ENCODE peak calls at places on chromosome 19, in eight cellular contexts. X, M, S, R, U, I, T and E are unnamed samples.

GRCh38 chr19:5877427-5877826 is 7.1 kb upstream of the FUT5 start:
- DNase-seq in X (no peak), M (no peak), S (no peak), R (no peak), U (no peak), I (no peak), T (no peak), E (no peak)

GRCh38 chr19:46115396-46116109 is 8.9 kb downstream of the IGFL3 start:
- DNase-seq in X (peak; percentile 58), M (no peak), S (peak; percentile 82), R (no peak), U (peak; percentile 89), I (no peak), T (peak; percentile 73), E (no peak)

GRCh38 chr19:52270266-52270885 is 989 bp downstream of the ZNF766 start:
- DNase-seq in X (no peak), M (no peak), S (peak; percentile 4), R (peak; percentile 80), U (peak; percentile 20), I (peak; percentile 13), T (peak; percentile 25), E (peak; percentile 12)

GRCh38 chr19:8307965-8308866 is at the start of gene CD320:
- DNase-seq in X (peak; percentile 88), M (peak; percentile 93), S (peak; percentile 86), R (peak; percentile 96), U (peak; percentile 88), I (peak; percentile 92), T (peak; percentile 91), E (peak; percentile 92)

GRCh38 chr19:54449701-54450069 is 686 bp downstream of the LENG8 start:
- DNase-seq in X (no peak), M (no peak), S (no peak), R (no peak), U (peak; percentile 35), I (no peak), T (no peak), E (no peak)

GRCh38 chr19:13583114-13583513 is 76.8 kb upstream of the CACNA1A start:
- DNase-seq in X (no peak), M (no peak), S (no peak), R (no peak), U (no peak), I (no peak), T (no peak), E (no peak)

GRCh38 chr19:18290250-18291018 is 9.0 kb upstream of the JUND start:
- DNase-seq in X (peak; percentile 92), M (no peak), S (no peak), R (no peak), U (peak; percentile 36), I (peak; percentile 84), T (no peak), E (peak; percentile 62)

GRCh38 chr19:41324921-41325639 is 15.1 kb downstream of the CCDC97 start:
- DNase-seq in X (no peak), M (peak; percentile 50), S (peak; percentile 92), R (peak; percentile 89), U (peak; percentile 81), I (no peak), T (peak; percentile 78), E (peak; percentile 57)

GRCh38 chr19:2273356-2274184 is 8.4 kb downstream of the PEAK3 start:
- DNase-seq in X (peak; percentile 78), M (peak; percentile 82), S (peak; percentile 70), R (peak; percentile 94), U (peak; percentile 65), I (peak; percentile 90), T (peak; percentile 80), E (peak; percentile 85)

GRCh38 chr19:29928831-29929230 is 13.2 kb upstream of the URI1 start:
- DNase-seq in X (no peak), M (no peak), S (no peak), R (no peak), U (no peak), I (peak; percentile 56), T (no peak), E (no peak)

GRCh38 chr19:46202872-46203860 is 26.4 kb upstream of the IGFL1 start:
- DNase-seq in X (no peak), M (no peak), S (no peak), R (no peak), U (peak; percentile 25), I (no peak), T (no peak), E (no peak)

GRCh38 chr19:3804429-3804828 is 18.2 kb upstream of the MATK start:
- DNase-seq in X (no peak), M (no peak), S (no peak), R (no peak), U (no peak), I (no peak), T (no peak), E (no peak)

GRCh38 chr19:925912-926594 is at the start of gene ARID3A:
- DNase-seq in X (no peak), M (peak; percentile 51), S (no peak), R (no peak), U (no peak), I (no peak), T (no peak), E (peak; percentile 71)

GRCh38 chr19:4694211-4694987 is 24.3 kb upstream of the MYDGF start:
- DNase-seq in X (no peak), M (no peak), S (peak; percentile 96), R (no peak), U (peak; percentile 99), I (no peak), T (peak; percentile 100), E (peak; percentile 46)

GRCh38 chr19:49533551-49534488 is 6.0 kb downstream of the RCN3 start:
- DNase-seq in X (peak; percentile 85), M (peak; percentile 61), S (no peak), R (peak; percentile 91), U (peak; percentile 61), I (peak; percentile 85), T (peak; percentile 52), E (peak; percentile 69)

GRCh38 chr19:48623556-48624066 is 4.3 kb downstream of the SPHK2 start:
- DNase-seq in X (no peak), M (no peak), S (no peak), R (no peak), U (no peak), I (no peak), T (no peak), E (no peak)

GRCh38 chr19:1790054-1790762 is 21.9 kb downstream of the ATP8B3 start:
- DNase-seq in X (no peak), M (no peak), S (no peak), R (no peak), U (no peak), I (no peak), T (no peak), E (no peak)

GRCh38 chr19:35509018-35509652 is 4.3 kb downstream of the DMKN start:
- DNase-seq in X (peak; percentile 41), M (peak; percentile 67), S (peak; percentile 36), R (no peak), U (no peak), I (peak; percentile 50), T (no peak), E (peak; percentile 71)

GRCh38 chr19:4083677-4084546 is 17.2 kb upstream of the ZBTB7A start:
- DNase-seq in X (peak; percentile 30), M (peak; percentile 73), S (no peak), R (no peak), U (no peak), I (peak; percentile 74), T (no peak), E (peak; percentile 73)

GRCh38 chr19:34925278-34925855 is 1.3 kb upstream of the ZNF30 start:
- DNase-seq in X (no peak), M (no peak), S (no peak), R (no peak), U (no peak), I (no peak), T (no peak), E (no peak)

GRCh38 chr19:53509443-53509842 is 28.5 kb upstream of the ZNF331 start:
- DNase-seq in X (no peak), M (no peak), S (no peak), R (no peak), U (no peak), I (no peak), T (no peak), E (no peak)

GRCh38 chr19:44747739-44748425 is 626 bp upstream of the BCL3 start:
- DNase-seq in X (peak; percentile 49), M (peak; percentile 86), S (peak; percentile 77), R (peak; percentile 87), U (peak; percentile 84), I (peak; percentile 59), T (peak; percentile 77), E (peak; percentile 84)

GRCh38 chr19:5002143-5002542 is 33.2 kb downstream of the KDM4B start:
- DNase-seq in X (no peak), M (no peak), S (peak; percentile 62), R (no peak), U (peak; percentile 68), I (no peak), T (peak; percentile 81), E (no peak)

GRCh38 chr19:18995804-18996241 is 37.5 kb downstream of the SUGP2 start:
- DNase-seq in X (no peak), M (peak; percentile 40), S (peak; percentile 71), R (peak; percentile 88), U (peak; percentile 78), I (no peak), T (peak; percentile 85), E (peak; percentile 17)

GRCh38 chr19:991174-991931 is 7.2 kb downstream of the WDR18 start:
- DNase-seq in X (peak; percentile 47), M (peak; percentile 46), S (no peak), R (no peak), U (no peak), I (no peak), T (peak; percentile 35), E (peak; percentile 37)

GRCh38 chr19:55034751-55035150 is 3.3 kb downstream of the GP6 start:
- DNase-seq in X (no peak), M (no peak), S (no peak), R (no peak), U (no peak), I (no peak), T (no peak), E (no peak)

GRCh38 chr19:10961763-10962536 is 1.1 kb downstream of the SMARCA4 start:
- DNase-seq in X (no peak), M (no peak), S (no peak), R (no peak), U (no peak), I (no peak), T (peak; percentile 18), E (no peak)

GRCh38 chr19:17654993-17655392 is 33.2 kb downstream of the UNC13A start:
- DNase-seq in X (no peak), M (peak; percentile 67), S (no peak), R (no peak), U (no peak), I (peak; percentile 29), T (no peak), E (peak; percentile 38)

GRCh38 chr19:51799311-51799997 is 4.5 kb downstream of the FPR3 start:
- DNase-seq in X (no peak), M (peak; percentile 46), S (peak; percentile 88), R (no peak), U (peak; percentile 100), I (no peak), T (peak; percentile 98), E (peak; percentile 58)